ENCODE peak calls at places on chromosomes 4 and X, in eight cellular contexts. X is tibial artery; F is Peyer's patch; W is activated CD8-positive, alpha-beta memory T cell treated with anti-CD3 and anti-CD28 coated beads for 48 hours; U is A549; Z is GM23338; J is NCI-H1105; H is RPMI7951. P is an unnamed sample.

GRCh38 chr4:78557841-78558240 is 6.3 kb downstream of the ANXA3 start:
- DNase-seq in X (no peak), F (no peak), W (no peak), U (no peak), Z (no peak), J (no peak), H (no peak), P (no peak)

GRCh38 chrX:20363003-20363674 is 96.4 kb upstream of the RPS6KA3 start:
- DNase-seq in X (no peak), F (no peak), W (no peak), U (no peak), Z (no peak), J (peak), H (peak), P (no peak)

GRCh38 chrX:74536142-74537010 is 78.0 kb downstream of the RLIM start:
- DNase-seq in X (peak), F (peak), W (no peak), U (no peak), Z (peak), J (peak), H (peak), P (peak)

GRCh38 chr4:26127851-26128337 is 192.9 kb upstream of the RBPJ start:
- DNase-seq in X (no peak), F (no peak), W (no peak), U (no peak), Z (peak), J (no peak), H (peak), P (no peak)

GRCh38 chrX:129716507-129716906 is 22.3 kb upstream of the XPNPEP2 start:
- DNase-seq in X (no peak), F (no peak), W (no peak), U (no peak), Z (no peak), J (no peak), H (no peak), P (no peak)

GRCh38 chrX:79270401-79270800 is 96.7 kb downstream of the ITM2A start:
- DNase-seq in X (peak), F (peak), W (peak), U (peak), Z (peak), J (no peak), H (no peak), P (peak)

GRCh38 chr4:8940792-8941491 is 69.3 kb upstream of the HMX1 start:
- DNase-seq in X (no peak), F (no peak), W (no peak), U (peak), Z (peak), J (no peak), H (no peak), P (no peak)

GRCh38 chr4:2060578-2061207 is 1.6 kb downstream of the NAT8L start:
- DNase-seq in X (no peak), F (no peak), W (no peak), U (no peak), Z (peak), J (no peak), H (no peak), P (no peak)

GRCh38 chrX:45479835-45480422 is 279.3 kb upstream of the DIPK2B start:
- DNase-seq in X (no peak), F (no peak), W (no peak), U (peak), Z (no peak), J (no peak), H (peak), P (no peak)

GRCh38 chrX:84339507-84340364 is 151.7 kb upstream of the RPS6KA6 start:
- DNase-seq in X (no peak), F (no peak), W (no peak), U (peak), Z (peak), J (no peak), H (peak), P (peak)

GRCh38 chr4:15781427-15782095 is 3.4 kb downstream of the CD38 start:
- DNase-seq in X (no peak), F (no peak), W (no peak), U (no peak), Z (no peak), J (no peak), H (peak), P (no peak)

GRCh38 chr4:134807231-134807745 is 605.7 kb upstream of the PABPC4L start:
- DNase-seq in X (no peak), F (no peak), W (no peak), U (no peak), Z (no peak), J (no peak), H (no peak), P (no peak)

GRCh38 chr4:80183196-80184052 is 13.9 kb upstream of the PRDM8 start:
- DNase-seq in X (peak), F (peak), W (no peak), U (no peak), Z (peak), J (no peak), H (peak), P (no peak)